ENCODE peak calls at places on chromosome 12, in eight cellular contexts. E is ovary, C is heart left ventricle, T is A549, I is lower leg skin, Y is adrenal gland, F is GM12892, H is transverse colon. X is an unnamed sample.

GRCh38 chr12:105822131-105823103 is 316.3 kb downstream of the NUAK1 start:
- DNase-seq in E (no peak), C (no peak), T (no peak), I (no peak), Y (no peak), F (no peak), H (no peak), X (no peak)

GRCh38 chr12:20555015-20555414 is 140.1 kb upstream of the SLCO1C1 start:
- DNase-seq in E (no peak), C (no peak), T (no peak), I (no peak), Y (no peak), F (no peak), H (no peak), X (no peak)

GRCh38 chr12:113479578-113480335 is 8.1 kb upstream of the LHX5 start:
- DNase-seq in E (peak), C (no peak), T (no peak), I (no peak), Y (peak), F (no peak), H (no peak), X (peak)

GRCh38 chr12:27539191-27539631 is 15.2 kb downstream of the PPFIBP1 start:
- DNase-seq in E (no peak), C (no peak), T (no peak), I (no peak), Y (no peak), F (no peak), H (no peak), X (no peak)

GRCh38 chr12:113778432-113779128 is 187.5 kb downstream of the RBM19 start:
- DNase-seq in E (no peak), C (no peak), T (no peak), I (no peak), Y (no peak), F (no peak), H (no peak), X (no peak)

GRCh38 chr12:111368291-111368683 is 608 bp downstream of the PHETA1 start:
- DNase-seq in E (no peak), C (peak), T (no peak), I (peak), Y (no peak), F (no peak), H (peak), X (peak)

GRCh38 chr12:77120156-77120555 is 54.8 kb upstream of the E2F7 start:
- DNase-seq in E (no peak), C (no peak), T (peak), I (no peak), Y (no peak), F (no peak), H (no peak), X (no peak)

GRCh38 chr12:92034858-92035401 is 110.7 kb downstream of the BTG1 start:
- DNase-seq in E (peak), C (peak), T (peak), I (peak), Y (peak), F (no peak), H (peak), X (no peak)

GRCh38 chr12:49901026-49901425 is 2.7 kb downstream of the FAIM2 start:
- DNase-seq in E (no peak), C (no peak), T (no peak), I (no peak), Y (no peak), F (no peak), H (no peak), X (no peak)

GRCh38 chr12:25377475-25378179 is 126.9 kb upstream of the KRAS start:
- DNase-seq in E (no peak), C (no peak), T (peak), I (no peak), Y (no peak), F (no peak), H (no peak), X (no peak)

GRCh38 chr12:132238487-132239248 is 90.7 kb downstream of the GALNT9 start:
- DNase-seq in E (no peak), C (no peak), T (peak), I (no peak), Y (no peak), F (no peak), H (no peak), X (no peak)

GRCh38 chr12:132056320-132056719 is 87.8 kb downstream of the DDX51 start:
- DNase-seq in E (no peak), C (no peak), T (no peak), I (no peak), Y (no peak), F (no peak), H (no peak), X (no peak)

GRCh38 chr12:132336451-132337413 is 7.3 kb upstream of the GALNT9 start:
- DNase-seq in E (no peak), C (no peak), T (no peak), I (no peak), Y (no peak), F (no peak), H (no peak), X (no peak)

GRCh38 chr12:389138-390096 is at the start of gene KDM5A:
- DNase-seq in E (peak), C (peak), T (peak), I (peak), Y (peak), F (peak), H (peak), X (no peak)

GRCh38 chr12:67795235-67795634 is 146.7 kb downstream of the DYRK2 start:
- DNase-seq in E (no peak), C (no peak), T (no peak), I (no peak), Y (no peak), F (no peak), H (no peak), X (no peak)

GRCh38 chr12:122891661-122892525 is 4.0 kb downstream of the VPS37B start:
- DNase-seq in E (no peak), C (no peak), T (peak), I (no peak), Y (no peak), F (no peak), H (no peak), X (peak)

GRCh38 chr12:12891646-12892355 is 439 bp downstream of the GPRC5A start:
- DNase-seq in E (peak), C (no peak), T (no peak), I (no peak), Y (no peak), F (no peak), H (no peak), X (no peak)

GRCh38 chr12:12889701-12890100 is 1.7 kb upstream of the GPRC5A start:
- DNase-seq in E (no peak), C (no peak), T (no peak), I (no peak), Y (no peak), F (no peak), H (no peak), X (no peak)

GRCh38 chr12:12890492-12890814 is 909 bp upstream of the GPRC5A start:
- DNase-seq in E (peak), C (no peak), T (no peak), I (no peak), Y (peak), F (no peak), H (no peak), X (peak)

GRCh38 chr12:12892670-12893290 is 1.4 kb downstream of the GPRC5A start:
- DNase-seq in E (no peak), C (no peak), T (no peak), I (no peak), Y (no peak), F (no peak), H (peak), X (no peak)

DNA sequence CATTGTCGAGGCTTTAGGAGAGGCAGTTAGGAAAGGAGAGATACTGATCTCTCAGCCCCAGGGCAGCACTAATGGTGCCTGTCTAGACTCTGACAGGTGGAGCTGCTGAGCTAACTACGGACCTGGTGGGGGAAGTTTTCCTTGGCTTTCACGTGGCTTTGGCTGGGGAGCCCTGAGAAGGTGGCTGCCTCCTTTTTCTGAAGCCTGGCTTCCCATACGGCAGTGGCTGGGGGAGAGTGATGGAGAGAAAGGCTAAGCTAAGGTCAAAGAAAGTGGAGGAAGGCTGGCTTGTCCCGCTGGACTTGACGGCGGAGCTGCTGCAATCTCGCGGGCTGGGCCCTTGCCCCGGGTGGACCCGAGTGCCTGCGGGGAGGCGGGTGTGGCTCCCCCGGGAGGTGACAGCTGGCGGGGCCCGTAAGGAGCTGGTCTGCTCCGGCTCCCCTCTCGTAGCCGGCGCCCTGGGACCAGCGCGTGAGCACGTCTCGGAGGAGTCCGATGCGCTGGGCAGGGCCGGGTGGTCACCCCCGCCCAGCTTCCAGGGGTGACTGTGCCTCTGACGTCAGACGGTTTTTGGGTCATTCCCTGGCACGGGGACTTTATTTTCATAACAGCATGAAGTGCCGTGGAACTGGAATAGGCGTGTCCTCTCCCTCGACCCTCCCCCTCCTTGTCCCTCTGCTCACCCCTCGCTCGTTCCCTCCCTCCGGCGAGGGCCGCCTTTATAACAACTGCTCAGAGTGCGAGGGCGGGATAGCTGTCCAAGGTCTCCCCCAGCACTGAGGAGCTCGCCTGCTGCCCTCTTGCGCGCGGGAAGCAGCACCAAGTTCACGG is at the start of gene GPRC5A:
- DNase-seq in E (peak), C (peak), T (peak), I (peak), Y (peak), F (no peak), H (peak), X (peak)
- TF ChIP-seq POLR2A in E (peak), C (peak), T (peak), I (no peak), Y (peak), F (no peak), H (peak), X (no peak)

GRCh38 chr12:6124411-6125151 is at the start of gene VWF:
- DNase-seq in E (no peak), C (no peak), T (no peak), I (peak), Y (no peak), F (no peak), H (no peak), X (no peak)
- TF ChIP-seq POLR2A in E (no peak), C (peak), T (no peak), I (no peak), Y (no peak), F (no peak), H (peak), X (no peak)

DNA sequence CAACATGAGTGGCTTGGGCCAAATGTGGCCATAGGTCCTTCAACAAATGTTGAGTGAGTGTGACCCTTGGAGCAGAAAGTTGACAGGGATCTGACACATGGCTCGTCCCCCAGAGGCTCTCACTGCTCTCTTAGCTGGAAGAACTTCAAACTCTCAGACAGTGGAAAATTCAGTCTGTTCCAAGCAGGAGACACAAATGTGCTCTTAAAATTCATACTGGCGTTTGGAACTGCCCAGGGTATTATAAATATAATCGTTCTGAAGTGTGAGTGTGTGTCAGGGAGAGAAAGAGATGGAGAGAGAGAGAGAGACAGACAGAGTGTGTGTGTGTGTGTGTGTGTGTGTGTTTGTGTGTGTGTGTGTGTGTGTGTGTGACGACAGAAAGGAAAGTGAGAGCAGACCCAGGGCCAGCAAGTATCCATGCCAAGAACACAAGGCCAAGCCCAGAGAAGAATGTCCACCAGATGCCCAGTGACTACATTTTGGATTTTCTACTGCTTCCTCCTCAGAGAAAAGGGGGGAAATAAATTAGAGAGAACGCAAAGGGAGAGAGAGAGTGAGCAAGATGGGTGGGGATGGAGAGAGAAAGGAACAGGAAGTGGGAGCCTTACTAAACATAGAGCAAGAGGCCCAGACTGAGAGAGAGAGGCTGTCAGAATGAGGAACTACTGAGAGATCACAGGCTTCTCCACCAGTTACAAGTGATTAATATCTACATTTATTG is 193.6 kb upstream of the NUDT4 start:
- DNase-seq in E (peak), C (peak), T (no peak), I (no peak), Y (peak), F (peak), H (no peak), X (no peak)
- TF ChIP-seq POLR2A in E (no peak), C (no peak), T (no peak), I (no peak), Y (no peak), F (no peak), H (no peak), X (no peak)

DNA sequence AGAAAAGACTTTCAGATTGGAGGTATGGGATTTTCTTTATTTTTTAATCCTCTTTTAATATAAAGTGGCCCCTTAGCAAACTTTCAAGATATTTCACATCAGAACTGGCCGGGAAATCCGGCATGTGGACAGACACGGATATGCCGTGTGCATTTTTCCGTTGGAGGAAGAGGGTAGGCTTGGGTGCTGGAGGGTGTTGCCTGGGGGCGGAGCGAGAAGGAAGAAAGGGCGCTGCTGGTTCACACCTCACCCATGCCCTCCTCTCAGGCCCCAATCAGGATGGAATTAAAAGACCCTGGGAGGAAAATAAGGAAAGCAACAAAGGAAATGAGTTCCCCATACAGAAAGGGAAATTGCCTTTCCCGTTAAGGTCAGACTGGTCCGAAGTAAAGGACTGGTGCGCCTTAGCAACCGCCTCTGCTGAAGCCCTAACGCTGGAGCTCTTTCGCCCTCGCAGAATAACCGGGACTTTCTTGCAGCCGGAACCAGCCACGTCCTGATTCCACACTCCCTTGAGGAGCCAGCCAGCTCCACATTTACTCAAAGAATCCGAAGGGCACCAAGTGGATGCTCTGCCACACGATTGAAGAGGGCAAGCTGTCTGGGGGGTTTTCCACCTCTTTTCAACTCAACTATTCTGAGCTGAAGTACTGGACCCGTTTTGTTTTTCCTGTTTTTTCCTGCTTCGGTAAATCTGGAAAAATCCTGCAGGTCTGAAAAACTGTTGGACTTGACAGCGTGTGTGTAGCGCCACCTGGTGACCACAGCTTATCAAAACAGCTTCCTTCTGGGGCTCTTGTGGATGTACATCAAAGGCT is 37.8 kb upstream of the BCL2L14 start:
- DNase-seq in E (peak), C (peak), T (peak), I (peak), Y (peak), F (no peak), H (peak), X (peak)
- TF ChIP-seq POLR2A in E (no peak), C (no peak), T (no peak), I (no peak), Y (no peak), F (no peak), H (no peak), X (no peak)

X was measured in erythroblast.